ENCODE peak calls at places on chromosomes 13 and 19, in eight cellular contexts. N is psoas muscle, D is nucleus accumbens, C is T-cell, A is RWPE2, V is T-helper 17 cell, S is dermis blood vessel endothelial cell, G is NCI-H1694. I is an unnamed sample.

GRCh38 chr19:45499196-45500180 is 1.2 kb downstream of the PPM1N start:
- DNase-seq in S (peak), D (peak), N (peak), A (no peak), V (peak), C (no peak), G (no peak), I (peak)

GRCh38 chr13:102328909-102329308 is 72.9 kb downstream of the FGF14 start:
- DNase-seq in G (no peak), A (no peak), S (no peak), C (no peak), N (no peak), V (no peak), D (no peak), I (no peak)

GRCh38 chr19:51131780-51132680 is 7.3 kb downstream of the SIGLEC9 start:
- DNase-seq in S (peak), D (no peak), V (no peak), C (no peak), A (no peak), G (no peak), N (no peak), I (peak)

GRCh38 chr13:35771898-35772297 is 295.4 kb upstream of the MAB21L1 start:
- DNase-seq in G (no peak), A (no peak), S (no peak), N (no peak), D (no peak), C (no peak), V (no peak), I (no peak)

GRCh38 chr13:74251778-74252519 is 117.7 kb upstream of the KLF12 start:
- DNase-seq in G (no peak), D (no peak), N (peak), A (no peak), C (no peak), V (no peak), S (no peak), I (no peak)

GRCh38 chr13:99971576-99972189 is at the start of gene ZIC5:
- DNase-seq in C (no peak), D (no peak), V (no peak), S (no peak), G (peak), N (no peak), A (peak), I (no peak)

GRCh38 chr13:114025432-114026127 is 51.7 kb upstream of the C13orf46 start:
- DNase-seq in A (no peak), V (no peak), S (no peak), G (no peak), C (no peak), D (no peak), N (no peak), I (peak)

GRCh38 chr19:39846678-39847486 is 703 bp upstream of the FBL start:
- DNase-seq in N (no peak), V (no peak), C (no peak), A (peak), D (no peak), S (no peak), G (no peak), I (no peak)

GRCh38 chr13:114282143-114282685 is 813 bp downstream of the UPF3A start:
- DNase-seq in V (peak), D (no peak), S (peak), G (no peak), A (no peak), N (peak), C (no peak), I (peak)

GRCh38 chr19:45786533-45786894 is 4.2 kb upstream of the DMPK start:
- DNase-seq in D (no peak), A (no peak), V (no peak), S (no peak), N (no peak), C (no peak), G (no peak), I (no peak)

GRCh38 chr19:42232435-42232834 is 10.0 kb downstream of the GSK3A start:
- DNase-seq in C (no peak), D (no peak), N (no peak), A (no peak), G (no peak), V (no peak), S (no peak), I (no peak)

GRCh38 chr13:40568246-40568645 is 98.2 kb downstream of the FOXO1 start:
- DNase-seq in D (no peak), G (no peak), V (no peak), C (no peak), N (no peak), S (no peak), A (no peak), I (no peak)

I was measured in Right ventricle myocardium inferior.